ENCODE peak calls at places on chromosomes 2 and 18, in seven cellular contexts. F is heart left ventricle; O is HCT116; S is BJ; X is CD4-positive, alpha-beta T cell; W is stomach; A is uterus. L is an unnamed sample.

GRCh38 chr2:170713280-170714155 is 1.6 kb upstream of the SP5 start:
- DNase-seq in F (no peak), O (no peak), S (no peak), X (no peak), W (no peak), A (no peak), L (no peak)

GRCh38 chr2:159595410-159596046 is 20.8 kb downstream of the BAZ2B start:
- DNase-seq in F (no peak), O (no peak), S (no peak), X (no peak), W (no peak), A (no peak), L (peak)

GRCh38 chr2:234880551-234881211 is 71.1 kb upstream of the SH3BP4 start:
- DNase-seq in F (no peak), O (peak), S (no peak), X (no peak), W (peak), A (no peak), L (peak)

GRCh38 chr2:70796247-70796646 is 5.8 kb upstream of the FIGLA start:
- DNase-seq in F (no peak), O (no peak), S (no peak), X (no peak), W (no peak), A (no peak), L (no peak)

GRCh38 chr2:26577442-26578433 is 63.4 kb downstream of the CIB4 start:
- DNase-seq in F (peak), O (peak), S (no peak), X (peak), W (peak), A (peak), L (peak)

GRCh38 chr2:75612862-75613243 is 33.7 kb upstream of the MRPL19 start:
- DNase-seq in F (no peak), O (no peak), S (no peak), X (no peak), W (no peak), A (no peak), L (no peak)

GRCh38 chr18:79510731-79511141 is 115.0 kb downstream of the NFATC1 start:
- DNase-seq in F (no peak), O (no peak), S (no peak), X (no peak), W (peak), A (peak), L (no peak)

GRCh38 chr2:73237168-73237567 is 3.1 kb downstream of the CCT7 start:
- DNase-seq in F (no peak), O (no peak), S (no peak), X (no peak), W (no peak), A (no peak), L (no peak)

GRCh38 chr2:130744287-130745117 is 10.8 kb upstream of the AMER3 start:
- DNase-seq in F (peak), O (no peak), S (no peak), X (no peak), W (no peak), A (no peak), L (no peak)

GRCh38 chr2:69789129-69789528 is 40.3 kb upstream of the GMCL1 start:
- DNase-seq in F (peak), O (no peak), S (peak), X (no peak), W (no peak), A (peak), L (peak)

GRCh38 chr2:39568561-39569006 is 97.1 kb upstream of the TMEM178A start:
- DNase-seq in F (no peak), O (no peak), S (peak), X (no peak), W (no peak), A (no peak), L (peak)

DNA sequence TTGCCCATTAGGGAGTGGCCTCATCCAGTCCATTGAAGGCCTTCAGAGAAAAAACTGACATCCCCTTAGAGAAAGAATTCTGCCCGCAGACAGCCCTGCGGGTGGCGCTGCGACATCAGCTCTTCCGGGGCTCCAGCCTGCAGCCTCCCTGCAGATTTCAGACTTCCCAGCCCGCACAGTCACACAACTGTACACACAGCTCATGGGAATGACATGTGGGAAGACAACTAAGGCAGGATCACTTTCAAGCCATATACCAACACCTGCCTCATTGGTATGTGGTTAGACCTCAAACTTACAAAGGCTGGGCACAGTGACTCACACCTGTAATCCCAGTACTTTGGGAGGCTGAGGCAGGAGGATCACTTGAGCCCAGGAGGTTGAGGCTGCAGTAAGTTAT is 24.8 kb upstream of the TUBB6 start:
- DNase-seq in F (no peak), O (peak), S (no peak), X (no peak), W (no peak), A (no peak), L (peak)
- TF ChIP-seq CTCF in F (no peak), O (peak), S (peak), X (no peak), W (no peak), A (no peak), L (peak)

GRCh38 chr2:150120271-150120950 is 367.1 kb downstream of the RND3 start:
- DNase-seq in F (no peak), O (no peak), S (no peak), X (no peak), W (no peak), A (no peak), L (no peak)

GRCh38 chr2:150125708-150126107 is 361.8 kb downstream of the RND3 start:
- DNase-seq in F (no peak), O (no peak), S (peak), X (no peak), W (no peak), A (no peak), L (peak)

GRCh38 chr2:150125188-150125587 is 362.3 kb downstream of the RND3 start:
- DNase-seq in F (no peak), O (no peak), S (no peak), X (no peak), W (no peak), A (no peak), L (no peak)

GRCh38 chr2:150122871-150123588 is 364.4 kb downstream of the RND3 start:
- DNase-seq in F (no peak), O (no peak), S (peak), X (no peak), W (no peak), A (no peak), L (peak)

GRCh38 chr2:150119860-150120259 is 367.6 kb downstream of the RND3 start:
- DNase-seq in F (no peak), O (no peak), S (no peak), X (no peak), W (no peak), A (no peak), L (no peak)
- TF ChIP-seq CTCF in F (no peak), O (no peak), S (no peak), X (no peak), W (no peak), A (no peak), L (no peak)

GRCh38 chr2:157628532-157629415 is at the start of gene ACVR1C:
- DNase-seq in F (peak), O (peak), S (no peak), X (peak), W (peak), A (peak), L (peak)
- TF ChIP-seq CTCF in F (peak), O (peak), S (peak), X (peak), W (peak), A (no peak), L (peak)

GRCh38 chr2:191234456-191234855 is 10.7 kb upstream of the MYO1B start:
- DNase-seq in F (no peak), O (no peak), S (no peak), X (no peak), W (no peak), A (no peak), L (no peak)

GRCh38 chr2:191228861-191229260 is 16.3 kb upstream of the MYO1B start:
- DNase-seq in F (peak), O (no peak), S (no peak), X (no peak), W (peak), A (no peak), L (no peak)

GRCh38 chr2:191230174-191230573 is 15.0 kb upstream of the MYO1B start:
- DNase-seq in F (peak), O (no peak), S (peak), X (no peak), W (no peak), A (no peak), L (peak)

GRCh38 chr2:191233533-191233932 is 11.7 kb upstream of the MYO1B start:
- DNase-seq in F (no peak), O (no peak), S (no peak), X (no peak), W (no peak), A (no peak), L (no peak)

DNA sequence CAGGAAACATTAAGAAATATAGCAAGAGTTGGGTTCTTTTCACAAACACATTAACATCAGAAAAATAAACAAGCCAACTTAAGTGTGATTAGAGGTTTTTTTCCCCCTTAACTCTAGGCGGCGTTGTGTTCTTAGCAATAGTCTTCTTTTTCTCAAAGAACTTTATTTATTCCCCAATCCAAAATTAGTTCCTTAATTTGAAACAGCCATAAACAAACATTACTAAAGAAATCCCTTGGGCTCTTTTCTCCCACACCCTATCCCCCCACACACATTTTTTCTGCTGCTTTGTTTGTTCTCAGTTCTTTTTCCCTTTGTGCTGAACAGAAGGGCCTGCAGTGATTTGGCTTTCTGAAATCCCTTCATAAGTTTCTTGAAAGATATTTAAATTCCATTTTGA is 13.2 kb upstream of the MYO1B start:
- DNase-seq in F (no peak), O (no peak), S (no peak), X (no peak), W (no peak), A (no peak), L (peak)
- TF ChIP-seq CTCF in F (peak), O (peak), S (peak), X (no peak), W (peak), A (peak), L (peak)

GRCh38 chr18:31684279-31685096 is at the start of gene B4GALT6:
- DNase-seq in F (peak), O (no peak), S (no peak), X (no peak), W (no peak), A (no peak), L (no peak)
- TF ChIP-seq CTCF in F (no peak), O (no peak), S (no peak), X (no peak), W (no peak), A (no peak), L (no peak)

GRCh38 chr2:172398444-172398843 is 28.9 kb upstream of the ITGA6 start:
- DNase-seq in F (no peak), O (peak), S (no peak), X (no peak), W (peak), A (no peak), L (no peak)
- TF ChIP-seq CTCF in F (no peak), O (no peak), S (no peak), X (no peak), W (no peak), A (no peak), L (no peak)

GRCh38 chr2:207115715-207116364 is 49.9 kb downstream of the KLF7 start:
- DNase-seq in F (peak), O (no peak), S (no peak), X (no peak), W (no peak), A (no peak), L (no peak)
- TF ChIP-seq CTCF in F (no peak), O (no peak), S (peak), X (no peak), W (no peak), A (no peak), L (no peak)

GRCh38 chr18:12657849-12658829 is at the start of gene SPIRE1:
- DNase-seq in F (peak), O (no peak), S (no peak), X (peak), W (peak), A (peak), L (peak)
- TF ChIP-seq CTCF in F (no peak), O (no peak), S (no peak), X (no peak), W (no peak), A (no peak), L (peak)

L was measured in HFFc6.